ENCODE peak calls at places on chromosomes 1 and 21, in four cellular contexts. R is LoVo; S is stimulated activated CD8-positive, alpha-beta memory T cell treated with anti-CD3 and anti-CD28 coated beads, Interleukin-15, amount 100 ng/mL, for 24 hours; H is stimulated activated naive CD4-positive, alpha-beta T cell. A is an unnamed sample.

GRCh38 chr1:91635763-91636162 is 135.1 kb downstream of the CDC7 start:
- DNase-seq in R (no peak), S (no peak), H (no peak), A (no peak)

GRCh38 chr1:29379438-29380073 is 143.2 kb downstream of the PTPRU start:
- DNase-seq in R (peak), S (no peak), H (no peak), A (peak)

GRCh38 chr1:184903111-184903692 is 71.1 kb downstream of the NIBAN1 start:
- DNase-seq in R (no peak), S (no peak), H (no peak), A (no peak)

GRCh38 chr1:237482777-237483176 is 407.9 kb downstream of the ZP4 start:
- DNase-seq in R (no peak), S (no peak), H (no peak), A (no peak)

GRCh38 chr1:32020338-32020737 is 6.7 kb downstream of the KHDRBS1 start:
- DNase-seq in R (no peak), S (no peak), H (no peak), A (no peak)

GRCh38 chr1:33519240-33519884 is 46.9 kb downstream of the ZSCAN20 start:
- DNase-seq in R (no peak), S (no peak), H (no peak), A (no peak)

GRCh38 chr1:18941221-18942141 is 15.0 kb downstream of the IFFO2 start:
- DNase-seq in R (no peak), S (no peak), H (no peak), A (peak)

GRCh38 chr21:39004776-39005605 is 178.3 kb downstream of the PSMG1 start:
- DNase-seq in R (no peak), S (no peak), H (peak), A (no peak)

GRCh38 chr1:90706437-90707362 is 10.4 kb downstream of the BARHL2 start:
- DNase-seq in R (no peak), S (no peak), H (peak), A (peak)

GRCh38 chr1:195188821-195189220 is 1419.4 kb downstream of the KCNT2 start:
- DNase-seq in R (no peak), S (no peak), H (no peak), A (no peak)

GRCh38 chr1:32239790-32240139 is 7.3 kb upstream of the FAM167B start:
- DNase-seq in R (no peak), S (no peak), H (no peak), A (no peak)

GRCh38 chr1:47694011-47694890 is 256.4 kb downstream of the FOXD2 start:
- DNase-seq in R (no peak), S (no peak), H (no peak), A (no peak)

GRCh38 chr21:17463441-17463840 is 49.4 kb upstream of the CXADR start:
- DNase-seq in R (peak), S (no peak), H (no peak), A (peak)

GRCh38 chr1:31587720-31588423 is 11.6 kb downstream of the TINAGL1 start:
- DNase-seq in R (peak), S (peak), H (peak), A (peak)

GRCh38 chr1:66300986-66301451 is 232.9 kb upstream of the SGIP1 start:
- DNase-seq in R (peak), S (no peak), H (peak), A (no peak)

GRCh38 chr1:10606070-10606469 is 131.3 kb downstream of the PEX14 start:
- DNase-seq in R (no peak), S (no peak), H (no peak), A (no peak)

GRCh38 chr21:45294509-45295291 is 7.0 kb upstream of the POFUT2 start:
- DNase-seq in R (no peak), S (no peak), H (no peak), A (no peak)

GRCh38 chr1:60989745-60990718 is 92.3 kb upstream of the NFIA start:
- DNase-seq in R (peak), S (no peak), H (no peak), A (no peak)

GRCh38 chr1:214864896-214865688 is 217.4 kb upstream of the KCNK2 start:
- DNase-seq in R (no peak), S (no peak), H (no peak), A (no peak)

GRCh38 chr21:41630249-41630648 is 122.3 kb upstream of the TMPRSS2 start:
- DNase-seq in R (peak), S (no peak), H (no peak), A (no peak)

GRCh38 chr21:42317826-42318746 is 2.9 kb upstream of the TFF3 start:
- DNase-seq in R (no peak), S (no peak), H (no peak), A (no peak)

GRCh38 chr21:41778974-41779600 is 12.2 kb upstream of the RIPK4 start:
- DNase-seq in R (no peak), S (no peak), H (peak), A (peak)